ENCODE peak calls at places on chromosomes 4 and X, in four cellular contexts. W is left lung, E is neural progenitor cell, T is activated B cell treated with CpG ODN at 0.5 μM for 24 hours. Q is an unnamed sample.

GRCh38 chr4:185283723-185284122 is 74.3 kb downstream of the SNX25 start:
- DNase-seq in W (no peak), E (no peak), T (no peak), Q (no peak)

GRCh38 chrX:46750829-46751228 is 8.1 kb downstream of the SLC9A7 start:
- DNase-seq in W (no peak), E (no peak), T (no peak), Q (no peak)

GRCh38 chr4:121096629-121097028 is 24.3 kb upstream of the NDNF start:
- DNase-seq in W (no peak), E (peak; percentile 18), T (no peak), Q (no peak)

GRCh38 chr4:48346594-48346993 is 5.3 kb downstream of the SLAIN2 start:
- DNase-seq in W (no peak), E (no peak), T (no peak), Q (no peak)

GRCh38 chrX:113514906-113515305 is 674.3 kb upstream of the AMOT start:
- DNase-seq in W (no peak), E (no peak), T (no peak), Q (no peak)

GRCh38 chr4:75658881-75659280 is 14.3 kb downstream of the G3BP2 start:
- DNase-seq in W (no peak), E (no peak), T (no peak), Q (no peak)

GRCh38 chr4:13920901-13921300 is 293.4 kb upstream of the BOD1L1 start:
- DNase-seq in W (no peak), E (no peak), T (no peak), Q (no peak)

GRCh38 chrX:150967786-150968185 is 15.3 kb upstream of the HMGB3 start:
- DNase-seq in W (no peak), E (no peak), T (no peak), Q (no peak)

GRCh38 chr4:139085141-139085540 is 69.6 kb downstream of the NOCT start:
- DNase-seq in W (no peak), E (no peak), T (no peak), Q (no peak)

GRCh38 chr4:150581611-150582010 is 340 bp upstream of the MAB21L2 start:
- DNase-seq in W (no peak), E (peak; percentile 88), T (no peak), Q (no peak)

GRCh38 chr4:88526221-88526815 is 2.7 kb upstream of the PYURF start:
- DNase-seq in W (no peak), E (no peak), T (no peak), Q (no peak)

GRCh38 chr4:40594261-40595178 is 35.1 kb downstream of the RBM47 start:
- DNase-seq in W (no peak), E (no peak), T (no peak), Q (no peak)

DNA sequence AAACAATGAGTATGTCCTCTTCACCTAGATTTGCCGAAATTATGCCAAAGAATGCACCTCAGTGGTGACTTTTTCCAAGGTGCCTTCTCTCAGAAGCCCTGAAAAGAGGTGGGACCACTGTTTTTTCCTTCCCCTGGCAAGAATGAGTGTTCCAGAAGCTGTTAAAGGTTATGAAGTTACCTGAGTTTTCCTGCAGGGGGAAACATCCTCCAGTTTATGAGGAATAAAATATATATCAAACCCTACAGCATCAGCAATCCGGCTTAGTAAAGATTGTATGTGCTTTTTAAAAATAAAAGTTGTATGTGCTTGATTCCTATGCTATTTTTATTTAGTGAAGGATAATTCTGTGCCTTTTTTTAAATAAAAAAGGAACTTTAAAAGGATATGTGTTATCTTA is 73.3 kb downstream of the RBM46 start:
- DNase-seq in W (no peak), E (peak; percentile 41), T (no peak), Q (no peak)
- TF ChIP-seq CTCF in W (no peak), E (peak; percentile 59), T (no peak), Q (peak; percentile 42)

DNA sequence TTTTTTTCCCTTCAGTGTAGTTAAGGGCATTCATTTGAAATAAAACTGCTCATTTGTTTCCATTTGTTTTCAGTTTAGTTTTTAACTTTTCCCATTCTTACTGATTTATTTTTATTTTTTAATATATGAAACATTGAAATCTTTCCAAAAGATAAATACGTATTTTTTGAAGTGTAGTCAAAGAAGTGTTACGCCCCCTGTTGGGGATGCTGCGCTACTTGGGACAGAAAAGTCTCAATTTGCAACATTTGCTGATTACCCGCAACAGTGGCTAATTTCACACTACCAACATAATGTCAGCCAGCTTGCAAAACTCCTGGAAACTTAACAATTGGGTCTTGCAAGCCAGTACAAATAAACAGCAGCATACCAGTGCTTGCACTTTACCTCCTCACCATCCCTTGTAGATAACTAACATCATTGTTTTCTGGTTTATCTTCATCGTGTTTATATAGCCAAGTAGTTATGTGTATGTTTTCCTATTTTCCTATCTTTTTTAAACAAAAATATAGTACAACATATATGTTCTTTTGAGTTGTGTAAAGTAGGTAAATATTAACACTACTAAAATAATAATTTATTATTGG is 158.6 kb downstream of the STPG2 start:
- DNase-seq in W (no peak), E (peak; percentile 28), T (no peak), Q (no peak)
- TF ChIP-seq CTCF in W (no peak), E (peak; percentile 63), T (no peak), Q (peak; percentile 18)

GRCh38 chrX:68648960-68649359 is 1.5 kb downstream of the STARD8 start:
- DNase-seq in W (no peak), E (peak; percentile 66), T (no peak), Q (no peak)

GRCh38 chrX:68646421-68646820 is 1.0 kb upstream of the STARD8 start:
- DNase-seq in W (no peak), E (no peak), T (no peak), Q (no peak)

GRCh38 chrX:68650491-68650890 is 3.0 kb downstream of the STARD8 start:
- DNase-seq in W (no peak), E (no peak), T (no peak), Q (no peak)

GRCh38 chrX:68652327-68652930 is 5.0 kb downstream of the STARD8 start:
- DNase-seq in W (no peak), E (no peak), T (no peak), Q (no peak)

GRCh38 chrX:68647156-68647957 is at the start of gene STARD8:
- DNase-seq in W (peak; percentile 68), E (peak; percentile 66), T (no peak), Q (no peak)
- TF ChIP-seq CTCF in W (no peak), E (no peak), T (no peak), Q (no peak)

DNA sequence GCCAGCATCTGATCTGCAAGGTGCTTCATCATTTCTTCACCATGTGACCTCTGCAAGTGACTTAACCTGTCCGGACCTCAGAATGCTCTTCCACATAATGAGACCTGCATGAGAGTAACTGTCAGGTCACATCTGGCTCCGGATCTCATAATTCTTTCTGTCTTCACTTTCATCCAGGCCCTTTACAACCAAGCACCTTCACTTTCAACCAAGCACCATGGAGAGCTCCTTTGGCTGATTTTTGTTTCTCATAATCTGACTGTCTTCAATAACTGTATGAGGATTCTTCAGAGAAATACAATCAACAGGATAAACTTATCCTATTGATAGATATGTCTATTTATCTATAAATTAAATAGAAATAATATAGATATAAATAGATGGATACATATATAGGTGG is 148.1 kb downstream of the VCX3A start:
- DNase-seq in W (no peak), E (no peak), T (no peak), Q (no peak)
- TF ChIP-seq CTCF in W (no peak), E (no peak), T (no peak), Q (no peak)

GRCh38 chr4:168636506-168637176 is 139.8 kb downstream of the PALLD start:
- DNase-seq in W (no peak), E (no peak), T (no peak), Q (no peak)

GRCh38 chr4:168634276-168634802 is 137.5 kb downstream of the PALLD start:
- DNase-seq in W (no peak), E (peak; percentile 45), T (no peak), Q (no peak)

GRCh38 chr4:168637872-168638756 is 141.3 kb downstream of the PALLD start:
- DNase-seq in W (no peak), E (no peak), T (no peak), Q (no peak)

GRCh38 chr4:168633474-168633873 is 136.6 kb downstream of the PALLD start:
- DNase-seq in W (no peak), E (no peak), T (no peak), Q (no peak)

GRCh38 chr4:168636040-168636439 is 139.2 kb downstream of the PALLD start:
- DNase-seq in W (no peak), E (no peak), T (no peak), Q (no peak)
- TF ChIP-seq CTCF in W (no peak), E (no peak), T (no peak), Q (no peak)

GRCh38 chr4:20074450-20074849 is 177.3 kb upstream of the SLIT2 start:
- DNase-seq in W (no peak), E (no peak), T (no peak), Q (no peak)

GRCh38 chr4:20078644-20079043 is 173.1 kb upstream of the SLIT2 start:
- DNase-seq in W (no peak), E (no peak), T (no peak), Q (no peak)

GRCh38 chr4:20075479-20075878 is 176.2 kb upstream of the SLIT2 start:
- DNase-seq in W (no peak), E (no peak), T (no peak), Q (no peak)
- TF ChIP-seq CTCF in W (no peak), E (no peak), T (no peak), Q (no peak)

DNA sequence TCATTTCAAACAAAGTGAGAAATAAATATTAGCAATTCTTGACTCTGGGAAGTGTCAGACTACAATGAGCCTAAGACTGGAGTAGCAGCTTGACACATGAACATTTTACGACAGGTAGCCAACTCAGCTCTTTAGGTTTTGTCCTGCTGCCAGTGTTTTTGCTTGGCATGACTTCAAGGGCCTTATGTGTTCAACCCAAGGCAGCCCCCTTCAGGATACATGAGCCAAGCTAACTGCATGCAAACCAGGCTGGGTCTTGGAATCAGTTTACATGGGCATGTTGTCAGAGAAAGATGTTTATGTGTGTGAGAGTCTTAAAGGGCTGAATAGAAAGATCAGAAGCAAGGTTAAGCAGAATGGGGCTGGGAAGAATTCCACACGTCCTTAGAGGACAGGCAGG is 97.4 kb downstream of the NKX6-1 start:
- DNase-seq in W (no peak), E (no peak), T (no peak), Q (no peak)
- TF ChIP-seq CTCF in W (no peak), E (peak; percentile 11), T (no peak), Q (peak; percentile 39)

DNA sequence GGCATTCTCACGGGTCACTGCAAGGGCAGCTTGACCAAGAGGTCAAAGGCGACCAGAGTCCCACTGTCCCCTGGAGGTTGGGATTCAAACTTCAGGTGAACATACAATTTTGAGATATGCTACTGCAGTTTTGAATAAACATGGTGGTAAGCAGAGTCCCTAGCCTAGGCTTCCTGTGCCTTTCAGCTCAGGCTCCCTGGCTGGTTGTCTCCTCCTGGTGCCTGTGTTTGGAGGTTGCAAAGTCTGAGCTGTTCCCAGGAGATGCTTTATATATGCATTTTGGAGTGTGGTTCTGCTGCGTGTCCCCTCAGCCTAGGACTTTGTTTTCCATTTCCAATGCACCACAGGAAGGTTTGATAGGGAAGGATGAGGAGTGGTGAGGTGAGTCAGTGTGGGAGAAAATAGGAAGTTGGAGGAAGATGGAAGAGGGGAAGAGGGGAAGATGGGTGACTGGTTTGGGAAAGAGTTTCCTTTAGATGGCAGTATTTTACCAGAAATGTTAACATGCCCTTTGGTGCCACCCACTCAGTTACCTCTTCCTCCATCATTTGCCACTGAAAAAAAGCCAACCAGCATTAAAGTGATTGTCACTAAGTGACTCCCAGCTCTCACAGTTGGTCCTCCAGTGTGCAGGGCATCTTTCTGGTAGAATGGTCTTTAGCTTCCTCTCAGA is 211.7 kb upstream of the AGTR2 start:
- DNase-seq in W (no peak), E (peak; percentile 24), T (no peak), Q (no peak)
- TF ChIP-seq CTCF in W (no peak), E (peak; percentile 29), T (no peak), Q (no peak)